ENCODE peak calls at places on chromosomes 11 and 22, in four cellular contexts. U, B, J and C are unnamed samples.

GRCh38 chr11:25527841-25528240 is 804.1 kb upstream of the ANO3 start:
- DNase-seq in U (no peak), B (no peak), J (no peak), C (no peak)

GRCh38 chr11:8834379-8834778 is 76.6 kb upstream of the AKIP1 start:
- DNase-seq in U (no peak), B (no peak), J (no peak), C (no peak)

GRCh38 chr11:88508558-88508807 is 170.9 kb upstream of the CTSC start:
- DNase-seq in U (no peak), B (peak), J (peak), C (no peak)

GRCh38 chr11:10483174-10483573 is 28.1 kb downstream of the AMPD3 start:
- DNase-seq in U (no peak), B (no peak), J (no peak), C (no peak)

GRCh38 chr11:2308713-2309112 is 6.9 kb downstream of the TSPAN32 start:
- DNase-seq in U (no peak), B (no peak), J (no peak), C (no peak)

GRCh38 chr11:123841189-123841588 is 35.0 kb upstream of the OR6M1 start:
- DNase-seq in U (no peak), B (no peak), J (no peak), C (no peak)

GRCh38 chr11:86515297-86516094 is 140.8 kb downstream of the CCDC81 start:
- DNase-seq in U (peak), B (no peak), J (no peak), C (no peak)

GRCh38 chr22:38017272-38017920 is 33.0 kb upstream of the SOX10 start:
- DNase-seq in U (no peak), B (no peak), J (no peak), C (no peak)

GRCh38 chr11:11463397-11463796 is 110.3 kb upstream of the CSNK2A3 start:
- DNase-seq in U (peak), B (peak), J (no peak), C (no peak)

GRCh38 chr22:38531251-38531956 is 25.3 kb upstream of the DDX17 start:
- DNase-seq in U (no peak), B (no peak), J (no peak), C (no peak)

GRCh38 chr22:23007823-23008222 is 62.5 kb upstream of the GNAZ start:
- DNase-seq in U (no peak), B (no peak), J (no peak), C (no peak)

GRCh38 chr22:47458348-47458747 is 695.9 kb downstream of the TBC1D22A start:
- DNase-seq in U (no peak), B (no peak), J (no peak), C (no peak)

GRCh38 chr11:30960387-30960992 is 374.3 kb upstream of the MPPED2 start:
- DNase-seq in U (peak), B (peak), J (peak), C (no peak)

GRCh38 chr11:3147257-3147619 is 17.9 kb downstream of the OSBPL5 start:
- DNase-seq in U (no peak), B (no peak), J (no peak), C (no peak)

GRCh38 chr11:58024601-58025091 is 965 bp downstream of the OR9Q1 start:
- DNase-seq in U (no peak), B (peak), J (peak), C (no peak)

GRCh38 chr11:62020661-62021060 is 53.2 kb upstream of the FTH1 start:
- DNase-seq in U (no peak), B (no peak), J (no peak), C (no peak)

GRCh38 chr11:130213143-130213978 is 53.8 kb downstream of the ST14 start:
- DNase-seq in U (peak), B (peak), J (peak), C (peak)

GRCh38 chr22:17633217-17633997 is 4.9 kb upstream of the ATP6V1E1 start:
- DNase-seq in U (peak), B (no peak), J (no peak), C (no peak)

GRCh38 chr11:61847914-61848581 is 19.9 kb downstream of the FADS2 start:
- DNase-seq in U (no peak), B (no peak), J (no peak), C (no peak)

GRCh38 chr11:126547691-126548090 is 192.2 kb downstream of the ST3GAL4 start:
- DNase-seq in U (no peak), B (no peak), J (no peak), C (no peak)

GRCh38 chr11:44403587-44404322 is 93.8 kb upstream of the ALX4 start:
- DNase-seq in U (no peak), B (no peak), J (no peak), C (no peak)

GRCh38 chr11:25423436-25424184 is 908.3 kb upstream of the ANO3 start:
- DNase-seq in U (no peak), B (no peak), J (no peak), C (no peak)

GRCh38 chr11:14119357-14119756 is 156.8 kb downstream of the SPON1 start:
- DNase-seq in U (no peak), B (no peak), J (peak), C (no peak)

GRCh38 chr22:49213731-49214352 is 613.8 kb downstream of the BRD1 start:
- DNase-seq in U (no peak), B (no peak), J (no peak), C (no peak)